ENCODE peak calls at places on chromosomes 11 and 22, in seven cellular contexts. One of them, this sample, is unnamed.

GRCh38 chr22:20519558-20519957 is 12.1 kb downstream of the MED15 start:
- DNase-seq in stimulated activated naive B cell treated with anti-CD40 and anti-IgM and Interleukin-4, amounts not matched to agents 10 μg/mL and 1 μg/mL and 100 μg/mL, for 72 hours: no peak
- DNase-seq in T-helper 1 cell: no peak
- DNase-seq in stimulated activated CD4-positive, alpha-beta T cell treated with anti-CD3 and anti-CD28 coated beads, Interleukin-12 subunit alpha, Interleukin-12 subunit beta, amount 100 ng/mL, for 24 hours: no peak
- DNase-seq in NCI-H446 treated with DMSO at 0.1 percent for 48 hours: no peak
- DNase-seq in activated T-helper 1 cell treated with anti-CD3 and anti-CD28 coated beads, Interleukin-12 subunit alpha, Interleukin-12 subunit beta, Interleukin-2, Interleukin-4 antibody, amounts not matched to agents 30 ng/mL and 10 ng/mL and 1 ng/mL, durations not matched to agents 14 hours and 24 hours and 36 hours: no peak
- DNase-seq in NAMALWA: no peak
- DNase-seq in this sample: no peak

GRCh38 chr11:126011220-126011619 is 51.4 kb downstream of the CDON start:
- DNase-seq in stimulated activated naive B cell treated with anti-CD40 and anti-IgM and Interleukin-4, amounts not matched to agents 10 μg/mL and 1 μg/mL and 100 μg/mL, for 72 hours: no peak
- DNase-seq in T-helper 1 cell: no peak
- DNase-seq in stimulated activated CD4-positive, alpha-beta T cell treated with anti-CD3 and anti-CD28 coated beads, Interleukin-12 subunit alpha, Interleukin-12 subunit beta, amount 100 ng/mL, for 24 hours: no peak
- DNase-seq in NCI-H446 treated with DMSO at 0.1 percent for 48 hours: no peak
- DNase-seq in activated T-helper 1 cell treated with anti-CD3 and anti-CD28 coated beads, Interleukin-12 subunit alpha, Interleukin-12 subunit beta, Interleukin-2, Interleukin-4 antibody, amounts not matched to agents 30 ng/mL and 10 ng/mL and 1 ng/mL, durations not matched to agents 14 hours and 24 hours and 36 hours: no peak
- DNase-seq in NAMALWA: no peak
- DNase-seq in this sample: no peak

GRCh38 chr11:75858613-75859012 is 43.6 kb downstream of the UVRAG start:
- DNase-seq in stimulated activated naive B cell treated with anti-CD40 and anti-IgM and Interleukin-4, amounts not matched to agents 10 μg/mL and 1 μg/mL and 100 μg/mL, for 72 hours: no peak
- DNase-seq in T-helper 1 cell: no peak
- DNase-seq in stimulated activated CD4-positive, alpha-beta T cell treated with anti-CD3 and anti-CD28 coated beads, Interleukin-12 subunit alpha, Interleukin-12 subunit beta, amount 100 ng/mL, for 24 hours: no peak
- DNase-seq in NCI-H446 treated with DMSO at 0.1 percent for 48 hours: no peak
- DNase-seq in activated T-helper 1 cell treated with anti-CD3 and anti-CD28 coated beads, Interleukin-12 subunit alpha, Interleukin-12 subunit beta, Interleukin-2, Interleukin-4 antibody, amounts not matched to agents 30 ng/mL and 10 ng/mL and 1 ng/mL, durations not matched to agents 14 hours and 24 hours and 36 hours: no peak
- DNase-seq in NAMALWA: no peak
- DNase-seq in this sample: no peak

GRCh38 chr11:12640926-12641849 is 33.0 kb upstream of the TEAD1 start:
- DNase-seq in stimulated activated naive B cell treated with anti-CD40 and anti-IgM and Interleukin-4, amounts not matched to agents 10 μg/mL and 1 μg/mL and 100 μg/mL, for 72 hours: no peak
- DNase-seq in T-helper 1 cell: no peak
- DNase-seq in stimulated activated CD4-positive, alpha-beta T cell treated with anti-CD3 and anti-CD28 coated beads, Interleukin-12 subunit alpha, Interleukin-12 subunit beta, amount 100 ng/mL, for 24 hours: no peak
- DNase-seq in NCI-H446 treated with DMSO at 0.1 percent for 48 hours: no peak
- DNase-seq in activated T-helper 1 cell treated with anti-CD3 and anti-CD28 coated beads, Interleukin-12 subunit alpha, Interleukin-12 subunit beta, Interleukin-2, Interleukin-4 antibody, amounts not matched to agents 30 ng/mL and 10 ng/mL and 1 ng/mL, durations not matched to agents 14 hours and 24 hours and 36 hours: no peak
- DNase-seq in NAMALWA: no peak
- DNase-seq in this sample: no peak

GRCh38 chr11:65424200-65425104 is 1.9 kb downstream of the NEAT1 start:
- DNase-seq in stimulated activated naive B cell treated with anti-CD40 and anti-IgM and Interleukin-4, amounts not matched to agents 10 μg/mL and 1 μg/mL and 100 μg/mL, for 72 hours: peak; percentile 66
- DNase-seq in T-helper 1 cell: no peak
- DNase-seq in stimulated activated CD4-positive, alpha-beta T cell treated with anti-CD3 and anti-CD28 coated beads, Interleukin-12 subunit alpha, Interleukin-12 subunit beta, amount 100 ng/mL, for 24 hours: no peak
- DNase-seq in NCI-H446 treated with DMSO at 0.1 percent for 48 hours: no peak
- DNase-seq in activated T-helper 1 cell treated with anti-CD3 and anti-CD28 coated beads, Interleukin-12 subunit alpha, Interleukin-12 subunit beta, Interleukin-2, Interleukin-4 antibody, amounts not matched to agents 30 ng/mL and 10 ng/mL and 1 ng/mL, durations not matched to agents 14 hours and 24 hours and 36 hours: peak; percentile 44
- DNase-seq in NAMALWA: peak; percentile 81
- DNase-seq in this sample: no peak

GRCh38 chr22:26481694-26482093 is 1.9 kb downstream of the HPS4 start:
- DNase-seq in stimulated activated naive B cell treated with anti-CD40 and anti-IgM and Interleukin-4, amounts not matched to agents 10 μg/mL and 1 μg/mL and 100 μg/mL, for 72 hours: peak; percentile 19
- DNase-seq in T-helper 1 cell: no peak
- DNase-seq in stimulated activated CD4-positive, alpha-beta T cell treated with anti-CD3 and anti-CD28 coated beads, Interleukin-12 subunit alpha, Interleukin-12 subunit beta, amount 100 ng/mL, for 24 hours: no peak
- DNase-seq in NCI-H446 treated with DMSO at 0.1 percent for 48 hours: no peak
- DNase-seq in activated T-helper 1 cell treated with anti-CD3 and anti-CD28 coated beads, Interleukin-12 subunit alpha, Interleukin-12 subunit beta, Interleukin-2, Interleukin-4 antibody, amounts not matched to agents 30 ng/mL and 10 ng/mL and 1 ng/mL, durations not matched to agents 14 hours and 24 hours and 36 hours: no peak
- DNase-seq in NAMALWA: peak; percentile 57
- DNase-seq in this sample: no peak

GRCh38 chr11:73384871-73385692 is 8.9 kb downstream of the RELT start:
- DNase-seq in stimulated activated naive B cell treated with anti-CD40 and anti-IgM and Interleukin-4, amounts not matched to agents 10 μg/mL and 1 μg/mL and 100 μg/mL, for 72 hours: peak; percentile 91
- DNase-seq in T-helper 1 cell: no peak
- DNase-seq in stimulated activated CD4-positive, alpha-beta T cell treated with anti-CD3 and anti-CD28 coated beads, Interleukin-12 subunit alpha, Interleukin-12 subunit beta, amount 100 ng/mL, for 24 hours: no peak
- DNase-seq in NCI-H446 treated with DMSO at 0.1 percent for 48 hours: no peak
- DNase-seq in activated T-helper 1 cell treated with anti-CD3 and anti-CD28 coated beads, Interleukin-12 subunit alpha, Interleukin-12 subunit beta, Interleukin-2, Interleukin-4 antibody, amounts not matched to agents 30 ng/mL and 10 ng/mL and 1 ng/mL, durations not matched to agents 14 hours and 24 hours and 36 hours: no peak
- DNase-seq in NAMALWA: peak; percentile 90
- DNase-seq in this sample: no peak

GRCh38 chr22:35842954-35843353 is 125.3 kb downstream of the APOL5 start:
- DNase-seq in stimulated activated naive B cell treated with anti-CD40 and anti-IgM and Interleukin-4, amounts not matched to agents 10 μg/mL and 1 μg/mL and 100 μg/mL, for 72 hours: no peak
- DNase-seq in T-helper 1 cell: no peak
- DNase-seq in stimulated activated CD4-positive, alpha-beta T cell treated with anti-CD3 and anti-CD28 coated beads, Interleukin-12 subunit alpha, Interleukin-12 subunit beta, amount 100 ng/mL, for 24 hours: no peak
- DNase-seq in NCI-H446 treated with DMSO at 0.1 percent for 48 hours: no peak
- DNase-seq in activated T-helper 1 cell treated with anti-CD3 and anti-CD28 coated beads, Interleukin-12 subunit alpha, Interleukin-12 subunit beta, Interleukin-2, Interleukin-4 antibody, amounts not matched to agents 30 ng/mL and 10 ng/mL and 1 ng/mL, durations not matched to agents 14 hours and 24 hours and 36 hours: no peak
- DNase-seq in NAMALWA: peak; percentile 71
- DNase-seq in this sample: no peak

GRCh38 chr22:38850941-38851849 is 7.4 kb upstream of the NPTXR start:
- DNase-seq in stimulated activated naive B cell treated with anti-CD40 and anti-IgM and Interleukin-4, amounts not matched to agents 10 μg/mL and 1 μg/mL and 100 μg/mL, for 72 hours: no peak
- DNase-seq in T-helper 1 cell: no peak
- DNase-seq in stimulated activated CD4-positive, alpha-beta T cell treated with anti-CD3 and anti-CD28 coated beads, Interleukin-12 subunit alpha, Interleukin-12 subunit beta, amount 100 ng/mL, for 24 hours: no peak
- DNase-seq in NCI-H446 treated with DMSO at 0.1 percent for 48 hours: no peak
- DNase-seq in activated T-helper 1 cell treated with anti-CD3 and anti-CD28 coated beads, Interleukin-12 subunit alpha, Interleukin-12 subunit beta, Interleukin-2, Interleukin-4 antibody, amounts not matched to agents 30 ng/mL and 10 ng/mL and 1 ng/mL, durations not matched to agents 14 hours and 24 hours and 36 hours: no peak
- DNase-seq in NAMALWA: no peak
- DNase-seq in this sample: no peak

GRCh38 chr11:65429724-65430405 is 7.3 kb downstream of the NEAT1 start:
- DNase-seq in stimulated activated naive B cell treated with anti-CD40 and anti-IgM and Interleukin-4, amounts not matched to agents 10 μg/mL and 1 μg/mL and 100 μg/mL, for 72 hours: no peak
- DNase-seq in T-helper 1 cell: no peak
- DNase-seq in stimulated activated CD4-positive, alpha-beta T cell treated with anti-CD3 and anti-CD28 coated beads, Interleukin-12 subunit alpha, Interleukin-12 subunit beta, amount 100 ng/mL, for 24 hours: no peak
- DNase-seq in NCI-H446 treated with DMSO at 0.1 percent for 48 hours: no peak
- DNase-seq in activated T-helper 1 cell treated with anti-CD3 and anti-CD28 coated beads, Interleukin-12 subunit alpha, Interleukin-12 subunit beta, Interleukin-2, Interleukin-4 antibody, amounts not matched to agents 30 ng/mL and 10 ng/mL and 1 ng/mL, durations not matched to agents 14 hours and 24 hours and 36 hours: peak; percentile 44
- DNase-seq in NAMALWA: peak; percentile 68
- DNase-seq in this sample: no peak

GRCh38 chr22:49549851-49550430 is 277.7 kb downstream of the BRD1 start:
- DNase-seq in stimulated activated naive B cell treated with anti-CD40 and anti-IgM and Interleukin-4, amounts not matched to agents 10 μg/mL and 1 μg/mL and 100 μg/mL, for 72 hours: no peak
- DNase-seq in T-helper 1 cell: no peak
- DNase-seq in stimulated activated CD4-positive, alpha-beta T cell treated with anti-CD3 and anti-CD28 coated beads, Interleukin-12 subunit alpha, Interleukin-12 subunit beta, amount 100 ng/mL, for 24 hours: no peak
- DNase-seq in NCI-H446 treated with DMSO at 0.1 percent for 48 hours: no peak
- DNase-seq in activated T-helper 1 cell treated with anti-CD3 and anti-CD28 coated beads, Interleukin-12 subunit alpha, Interleukin-12 subunit beta, Interleukin-2, Interleukin-4 antibody, amounts not matched to agents 30 ng/mL and 10 ng/mL and 1 ng/mL, durations not matched to agents 14 hours and 24 hours and 36 hours: no peak
- DNase-seq in NAMALWA: no peak
- DNase-seq in this sample: no peak

GRCh38 chr11:64643258-64643881 is 52.4 kb downstream of the SLC22A12 start:
- DNase-seq in stimulated activated naive B cell treated with anti-CD40 and anti-IgM and Interleukin-4, amounts not matched to agents 10 μg/mL and 1 μg/mL and 100 μg/mL, for 72 hours: no peak
- DNase-seq in T-helper 1 cell: no peak
- DNase-seq in stimulated activated CD4-positive, alpha-beta T cell treated with anti-CD3 and anti-CD28 coated beads, Interleukin-12 subunit alpha, Interleukin-12 subunit beta, amount 100 ng/mL, for 24 hours: no peak
- DNase-seq in NCI-H446 treated with DMSO at 0.1 percent for 48 hours: no peak
- DNase-seq in activated T-helper 1 cell treated with anti-CD3 and anti-CD28 coated beads, Interleukin-12 subunit alpha, Interleukin-12 subunit beta, Interleukin-2, Interleukin-4 antibody, amounts not matched to agents 30 ng/mL and 10 ng/mL and 1 ng/mL, durations not matched to agents 14 hours and 24 hours and 36 hours: no peak
- DNase-seq in NAMALWA: no peak
- DNase-seq in this sample: peak; percentile 73

GRCh38 chr22:32119568-32120235 is 39.4 kb downstream of the C22orf42 start:
- DNase-seq in stimulated activated naive B cell treated with anti-CD40 and anti-IgM and Interleukin-4, amounts not matched to agents 10 μg/mL and 1 μg/mL and 100 μg/mL, for 72 hours: no peak
- DNase-seq in T-helper 1 cell: no peak
- DNase-seq in stimulated activated CD4-positive, alpha-beta T cell treated with anti-CD3 and anti-CD28 coated beads, Interleukin-12 subunit alpha, Interleukin-12 subunit beta, amount 100 ng/mL, for 24 hours: no peak
- DNase-seq in NCI-H446 treated with DMSO at 0.1 percent for 48 hours: no peak
- DNase-seq in activated T-helper 1 cell treated with anti-CD3 and anti-CD28 coated beads, Interleukin-12 subunit alpha, Interleukin-12 subunit beta, Interleukin-2, Interleukin-4 antibody, amounts not matched to agents 30 ng/mL and 10 ng/mL and 1 ng/mL, durations not matched to agents 14 hours and 24 hours and 36 hours: no peak
- DNase-seq in NAMALWA: no peak
- DNase-seq in this sample: no peak

GRCh38 chr11:16883179-16883578 is 131.0 kb downstream of the PLEKHA7 start:
- DNase-seq in stimulated activated naive B cell treated with anti-CD40 and anti-IgM and Interleukin-4, amounts not matched to agents 10 μg/mL and 1 μg/mL and 100 μg/mL, for 72 hours: no peak
- DNase-seq in T-helper 1 cell: no peak
- DNase-seq in stimulated activated CD4-positive, alpha-beta T cell treated with anti-CD3 and anti-CD28 coated beads, Interleukin-12 subunit alpha, Interleukin-12 subunit beta, amount 100 ng/mL, for 24 hours: no peak
- DNase-seq in NCI-H446 treated with DMSO at 0.1 percent for 48 hours: no peak
- DNase-seq in activated T-helper 1 cell treated with anti-CD3 and anti-CD28 coated beads, Interleukin-12 subunit alpha, Interleukin-12 subunit beta, Interleukin-2, Interleukin-4 antibody, amounts not matched to agents 30 ng/mL and 10 ng/mL and 1 ng/mL, durations not matched to agents 14 hours and 24 hours and 36 hours: no peak
- DNase-seq in NAMALWA: no peak
- DNase-seq in this sample: no peak

GRCh38 chr22:24951942-24952836 is at the start of gene KIAA1671:
- DNase-seq in stimulated activated naive B cell treated with anti-CD40 and anti-IgM and Interleukin-4, amounts not matched to agents 10 μg/mL and 1 μg/mL and 100 μg/mL, for 72 hours: peak; percentile 79
- DNase-seq in T-helper 1 cell: peak; percentile 64
- DNase-seq in stimulated activated CD4-positive, alpha-beta T cell treated with anti-CD3 and anti-CD28 coated beads, Interleukin-12 subunit alpha, Interleukin-12 subunit beta, amount 100 ng/mL, for 24 hours: peak; percentile 73
- DNase-seq in NCI-H446 treated with DMSO at 0.1 percent for 48 hours: peak; percentile 7
- DNase-seq in activated T-helper 1 cell treated with anti-CD3 and anti-CD28 coated beads, Interleukin-12 subunit alpha, Interleukin-12 subunit beta, Interleukin-2, Interleukin-4 antibody, amounts not matched to agents 30 ng/mL and 10 ng/mL and 1 ng/mL, durations not matched to agents 14 hours and 24 hours and 36 hours: peak; percentile 88
- DNase-seq in NAMALWA: no peak
- DNase-seq in this sample: peak; percentile 98

GRCh38 chr11:2533642-2534115 is 88.9 kb downstream of the KCNQ1 start:
- DNase-seq in stimulated activated naive B cell treated with anti-CD40 and anti-IgM and Interleukin-4, amounts not matched to agents 10 μg/mL and 1 μg/mL and 100 μg/mL, for 72 hours: no peak
- DNase-seq in T-helper 1 cell: no peak
- DNase-seq in stimulated activated CD4-positive, alpha-beta T cell treated with anti-CD3 and anti-CD28 coated beads, Interleukin-12 subunit alpha, Interleukin-12 subunit beta, amount 100 ng/mL, for 24 hours: no peak
- DNase-seq in NCI-H446 treated with DMSO at 0.1 percent for 48 hours: no peak
- DNase-seq in activated T-helper 1 cell treated with anti-CD3 and anti-CD28 coated beads, Interleukin-12 subunit alpha, Interleukin-12 subunit beta, Interleukin-2, Interleukin-4 antibody, amounts not matched to agents 30 ng/mL and 10 ng/mL and 1 ng/mL, durations not matched to agents 14 hours and 24 hours and 36 hours: no peak
- DNase-seq in NAMALWA: peak; percentile 62
- DNase-seq in this sample: peak; percentile 75

GRCh38 chr11:121723261-121723741 is 270.5 kb upstream of the SORL1-AS1 start:
- DNase-seq in stimulated activated naive B cell treated with anti-CD40 and anti-IgM and Interleukin-4, amounts not matched to agents 10 μg/mL and 1 μg/mL and 100 μg/mL, for 72 hours: no peak
- DNase-seq in T-helper 1 cell: no peak
- DNase-seq in stimulated activated CD4-positive, alpha-beta T cell treated with anti-CD3 and anti-CD28 coated beads, Interleukin-12 subunit alpha, Interleukin-12 subunit beta, amount 100 ng/mL, for 24 hours: no peak
- DNase-seq in NCI-H446 treated with DMSO at 0.1 percent for 48 hours: no peak
- DNase-seq in activated T-helper 1 cell treated with anti-CD3 and anti-CD28 coated beads, Interleukin-12 subunit alpha, Interleukin-12 subunit beta, Interleukin-2, Interleukin-4 antibody, amounts not matched to agents 30 ng/mL and 10 ng/mL and 1 ng/mL, durations not matched to agents 14 hours and 24 hours and 36 hours: no peak
- DNase-seq in NAMALWA: no peak
- DNase-seq in this sample: peak; percentile 58

GRCh38 chr11:73269353-73270088 is 2.6 kb upstream of the P2RY6 start:
- DNase-seq in stimulated activated naive B cell treated with anti-CD40 and anti-IgM and Interleukin-4, amounts not matched to agents 10 μg/mL and 1 μg/mL and 100 μg/mL, for 72 hours: no peak
- DNase-seq in T-helper 1 cell: no peak
- DNase-seq in stimulated activated CD4-positive, alpha-beta T cell treated with anti-CD3 and anti-CD28 coated beads, Interleukin-12 subunit alpha, Interleukin-12 subunit beta, amount 100 ng/mL, for 24 hours: no peak
- DNase-seq in NCI-H446 treated with DMSO at 0.1 percent for 48 hours: no peak
- DNase-seq in activated T-helper 1 cell treated with anti-CD3 and anti-CD28 coated beads, Interleukin-12 subunit alpha, Interleukin-12 subunit beta, Interleukin-2, Interleukin-4 antibody, amounts not matched to agents 30 ng/mL and 10 ng/mL and 1 ng/mL, durations not matched to agents 14 hours and 24 hours and 36 hours: no peak
- DNase-seq in NAMALWA: no peak
- DNase-seq in this sample: no peak